ENCODE peak calls at places on chromosomes 11 and 22, in four cellular contexts. T, C, D and Z are unnamed samples.

GRCh38 chr11:80320765-80321164 is 879.9 kb upstream of the TENM4 start:
- DNase-seq in T (no peak), D (no peak), C (peak; percentile 16), Z (no peak)

GRCh38 chr11:128375941-128376340 is 211.4 kb downstream of the ETS1 start:
- DNase-seq in C (no peak), D (no peak), T (no peak), Z (no peak)

GRCh38 chr11:22169833-22170232 is 23.1 kb upstream of the ANO5 start:
- DNase-seq in D (no peak), C (peak; percentile 41), T (no peak), Z (no peak)

GRCh38 chr22:31350410-31350863 is 4.3 kb upstream of the PATZ1 start:
- DNase-seq in C (peak; percentile 87), T (peak; percentile 82), D (no peak), Z (no peak)

GRCh38 chr22:48218889-48219420 is 1456.5 kb downstream of the TBC1D22A start:
- DNase-seq in C (no peak), T (no peak), D (no peak), Z (no peak)

GRCh38 chr22:36538529-36538928 is 9.6 kb upstream of the EIF3D start:
- DNase-seq in C (no peak), D (no peak), T (no peak), Z (no peak)

GRCh38 chr11:130763087-130763980 is 152.9 kb downstream of the SNX19 start:
- DNase-seq in C (no peak), T (no peak), D (peak; percentile 19), Z (no peak)

GRCh38 chr11:67628710-67629385 is 889 bp downstream of the NUDT8 start:
- DNase-seq in D (no peak), T (no peak), C (no peak), Z (no peak)

GRCh38 chr11:46554205-46555162 is 39.3 kb downstream of the AMBRA1 start:
- DNase-seq in D (no peak), C (no peak), T (no peak), Z (peak; percentile 38)

GRCh38 chr11:79045811-79046304 is 395.0 kb downstream of the TENM4 start:
- DNase-seq in T (no peak), D (no peak), C (no peak), Z (no peak)

GRCh38 chr11:115918579-115918978 is 414.4 kb upstream of the CADM1 start:
- DNase-seq in D (no peak), C (no peak), T (no peak), Z (no peak)

GRCh38 chr22:27298387-27299141 is 503.0 kb downstream of the MN1 start:
- DNase-seq in C (no peak), D (no peak), T (no peak), Z (no peak)

GRCh38 chr11:119584193-119585037 is 144.6 kb downstream of the NECTIN1 start:
- DNase-seq in T (peak; percentile 12), D (peak; percentile 62), C (peak; percentile 63), Z (peak; percentile 73)

GRCh38 chr11:8671242-8671641 is 11.2 kb downstream of the TRIM66 start:
- DNase-seq in C (peak; percentile 23), T (no peak), D (peak; percentile 85), Z (peak; percentile 81)

GRCh38 chr22:49855491-49855911 is 1.9 kb downstream of the ZBED4 start:
- DNase-seq in C (no peak), T (no peak), D (no peak), Z (no peak)